ENCODE peak calls at places on chromosomes 16 and 17, in eight cellular contexts. E, R, U, G, X, S, Z and I are unnamed samples.

GRCh38 chr16:30951193-30951592 is 2.3 kb downstream of the ORAI3 start:
- DNase-seq in E (no peak), R (no peak), U (no peak), G (no peak), X (no peak), S (no peak), Z (no peak), I (no peak)

GRCh38 chr17:80477647-80478478 is 1.5 kb upstream of the NPTX1 start:
- DNase-seq in E (no peak), R (peak; percentile 8), U (peak; percentile 68), G (peak; percentile 55), X (no peak), S (no peak), Z (no peak), I (no peak)

GRCh38 chr17:43114101-43114691 is 11.0 kb downstream of the BRCA1 start:
- DNase-seq in E (no peak), R (no peak), U (no peak), G (no peak), X (no peak), S (no peak), Z (no peak), I (no peak)

GRCh38 chr16:88739975-88740726 is 33.8 kb downstream of the CTU2 start:
- DNase-seq in E (no peak), R (no peak), U (no peak), G (no peak), X (no peak), S (no peak), Z (no peak), I (no peak)

GRCh38 chr16:27367463-27368357 is 34.3 kb upstream of the IL21R start:
- DNase-seq in E (peak; percentile 82), R (peak; percentile 77), U (peak; percentile 45), G (peak; percentile 72), X (peak; percentile 45), S (peak; percentile 78), Z (no peak), I (peak; percentile 44)

GRCh38 chr16:67181346-67181745 is 2.4 kb downstream of the MATCAP1 start:
- DNase-seq in E (no peak), R (no peak), U (no peak), G (peak; percentile 79), X (peak; percentile 28), S (peak; percentile 74), Z (no peak), I (no peak)

GRCh38 chr17:69761011-69761410 is 314.0 kb upstream of the KCNJ16 start:
- DNase-seq in E (no peak), R (no peak), U (no peak), G (no peak), X (no peak), S (no peak), Z (no peak), I (no peak)

GRCh38 chr17:58352018-58352842 is at the start of gene SUPT4H1:
- DNase-seq in E (peak; percentile 97), R (peak; percentile 87), U (peak; percentile 96), G (peak; percentile 92), X (peak; percentile 59), S (peak; percentile 94), Z (peak; percentile 57), I (peak; percentile 67)

GRCh38 chr16:54048994-54049929 is 237.3 kb downstream of the IRX3 start:
- DNase-seq in E (no peak), R (no peak), U (no peak), G (no peak), X (no peak), S (no peak), Z (no peak), I (no peak)

GRCh38 chr17:37717627-37718382 is 27.1 kb downstream of the HNF1B start:
- DNase-seq in E (no peak), R (no peak), U (no peak), G (peak; percentile 16), X (no peak), S (no peak), Z (no peak), I (no peak)

GRCh38 chr16:9225527-9226316 is 134.3 kb downstream of the HAPSTR1 start:
- DNase-seq in E (no peak), R (no peak), U (no peak), G (peak; percentile 4), X (no peak), S (peak; percentile 46), Z (no peak), I (no peak)

GRCh38 chr16:82748026-82748425 is 121.3 kb downstream of the CDH13 start:
- DNase-seq in E (no peak), R (no peak), U (no peak), G (peak; percentile 79), X (no peak), S (no peak), Z (no peak), I (no peak)

GRCh38 chr16:67530013-67530939 is 1.6 kb downstream of the RIPOR1 start:
- DNase-seq in E (peak; percentile 77), R (no peak), U (no peak), G (peak; percentile 77), X (no peak), S (peak; percentile 34), Z (no peak), I (no peak)

GRCh38 chr17:73757324-73757942 is 113.2 kb upstream of the SDK2 start:
- DNase-seq in E (no peak), R (no peak), U (peak; percentile 97), G (no peak), X (no peak), S (no peak), Z (no peak), I (no peak)

GRCh38 chr16:64152010-64152767 is 969.7 kb downstream of the CDH11 start:
- DNase-seq in E (no peak), R (no peak), U (no peak), G (no peak), X (no peak), S (peak; percentile 12), Z (no peak), I (no peak)

GRCh38 chr17:49637050-49637449 is 40.8 kb downstream of the SPOP start:
- DNase-seq in E (peak; percentile 45), R (no peak), U (no peak), G (no peak), X (no peak), S (no peak), Z (no peak), I (no peak)

GRCh38 chr17:29291163-29291752 is 2.7 kb downstream of the NUFIP2 start:
- DNase-seq in E (peak; percentile 60), R (no peak), U (peak; percentile 65), G (peak; percentile 79), X (no peak), S (peak; percentile 83), Z (no peak), I (peak; percentile 57)

GRCh38 chr17:38632334-38632733 is 26.6 kb upstream of the SRCIN1 start:
- DNase-seq in E (no peak), R (no peak), U (no peak), G (no peak), X (no peak), S (no peak), Z (no peak), I (no peak)

GRCh38 chr17:10197721-10198508 is 491 bp downstream of the GAS7 start:
- DNase-seq in E (no peak), R (no peak), U (no peak), G (no peak), X (no peak), S (no peak), Z (no peak), I (no peak)

GRCh38 chr17:30548189-30548588 is 71.0 kb downstream of the GOSR1 start:
- DNase-seq in E (no peak), R (no peak), U (no peak), G (no peak), X (no peak), S (no peak), Z (no peak), I (no peak)

GRCh38 chr17:15233022-15233805 is 31.9 kb downstream of the PMP22 start:
- DNase-seq in E (peak; percentile 75), R (no peak), U (no peak), G (peak; percentile 55), X (no peak), S (peak; percentile 68), Z (no peak), I (no peak)

GRCh38 chr16:12637002-12637401 is 166.7 kb downstream of the CPPED1 start:
- DNase-seq in E (no peak), R (no peak), U (no peak), G (no peak), X (no peak), S (no peak), Z (no peak), I (no peak)

GRCh38 chr17:18187816-18188761 is 4.5 kb downstream of the ALKBH5 start:
- DNase-seq in E (no peak), R (no peak), U (no peak), G (peak; percentile 57), X (no peak), S (no peak), Z (no peak), I (no peak)

GRCh38 chr17:29572691-29573557 is 4.4 kb downstream of the TP53I13 start:
- DNase-seq in E (no peak), R (no peak), U (no peak), G (peak; percentile 61), X (no peak), S (no peak), Z (no peak), I (no peak)

GRCh38 chr17:19590912-19591551 is 57.4 kb downstream of the SLC47A1 start:
- DNase-seq in E (no peak), R (no peak), U (no peak), G (no peak), X (no peak), S (no peak), Z (no peak), I (no peak)

GRCh38 chr17:69227536-69227935 is 1.1 kb downstream of the ABCA10 start:
- DNase-seq in E (no peak), R (no peak), U (no peak), G (no peak), X (no peak), S (no peak), Z (no peak), I (no peak)

GRCh38 chr17:66474258-66474657 is 171.8 kb downstream of the PRKCA start:
- DNase-seq in E (no peak), R (no peak), U (no peak), G (no peak), X (no peak), S (no peak), Z (no peak), I (no peak)

GRCh38 chr16:23836404-23837291 is 865 bp downstream of the PRKCB start:
- DNase-seq in E (no peak), R (peak; percentile 17), U (no peak), G (no peak), X (no peak), S (no peak), Z (no peak), I (no peak)

GRCh38 chr16:71440669-71441347 is 1.0 kb downstream of the TLE7 start:
- DNase-seq in E (peak; percentile 42), R (no peak), U (no peak), G (no peak), X (no peak), S (no peak), Z (no peak), I (no peak)

GRCh38 chr17:74760404-74761105 is 12.1 kb downstream of the NHERF1 start:
- DNase-seq in E (no peak), R (no peak), U (no peak), G (no peak), X (no peak), S (no peak), Z (no peak), I (no peak)

GRCh38 chr16:83953796-83954576 is 946 bp downstream of the OSGIN1 start:
- DNase-seq in E (peak; percentile 37), R (no peak), U (peak; percentile 25), G (peak; percentile 32), X (no peak), S (peak; percentile 61), Z (peak; percentile 16), I (no peak)